ENCODE peak calls at places on chromosomes 3 and 15, in six cellular contexts. One of them, this sample, is unnamed.

GRCh38 chr15:80587816-80588456 is 107.2 kb upstream of the ABHD17C start:
- DNase-seq in ovary: no peak
- DNase-seq in lung microvascular endothelial cell: no peak
- DNase-seq in HTR-8/SVneo: no peak
- DNase-seq in AG08395: no peak
- DNase-seq in endothelial cell: no peak
- DNase-seq in this sample: no peak

GRCh38 chr3:107816082-107816481 is 274.7 kb downstream of the CD47 start:
- DNase-seq in ovary: no peak
- DNase-seq in lung microvascular endothelial cell: no peak
- DNase-seq in HTR-8/SVneo: no peak
- DNase-seq in AG08395: peak
- DNase-seq in endothelial cell: no peak
- DNase-seq in this sample: no peak

GRCh38 chr15:95174880-95175279 is 943.5 kb downstream of the MCTP2 start:
- DNase-seq in ovary: no peak
- DNase-seq in lung microvascular endothelial cell: no peak
- DNase-seq in HTR-8/SVneo: no peak
- DNase-seq in AG08395: peak
- DNase-seq in endothelial cell: no peak
- DNase-seq in this sample: no peak

GRCh38 chr15:60854858-60855568 is 374.1 kb downstream of the RORA start:
- DNase-seq in ovary: no peak
- DNase-seq in lung microvascular endothelial cell: no peak
- DNase-seq in HTR-8/SVneo: no peak
- DNase-seq in AG08395: no peak
- DNase-seq in endothelial cell: no peak
- DNase-seq in this sample: no peak

GRCh38 chr3:42123012-42123581 is 31.9 kb downstream of the TRAK1 start:
- DNase-seq in ovary: no peak
- DNase-seq in lung microvascular endothelial cell: peak
- DNase-seq in HTR-8/SVneo: no peak
- DNase-seq in AG08395: no peak
- DNase-seq in endothelial cell: peak
- DNase-seq in this sample: no peak

GRCh38 chr3:130835483-130835882 is 58.4 kb upstream of the ATP2C1 start:
- DNase-seq in ovary: no peak
- DNase-seq in lung microvascular endothelial cell: no peak
- DNase-seq in HTR-8/SVneo: no peak
- DNase-seq in AG08395: no peak
- DNase-seq in endothelial cell: no peak
- DNase-seq in this sample: no peak

GRCh38 chr3:168051579-168052183 is 44.0 kb downstream of the GOLIM4 start:
- DNase-seq in ovary: no peak
- DNase-seq in lung microvascular endothelial cell: no peak
- DNase-seq in HTR-8/SVneo: no peak
- DNase-seq in AG08395: peak
- DNase-seq in endothelial cell: no peak
- DNase-seq in this sample: no peak

GRCh38 chr15:39172380-39173281 is 408.2 kb upstream of the THBS1 start:
- DNase-seq in ovary: peak
- DNase-seq in lung microvascular endothelial cell: peak
- DNase-seq in HTR-8/SVneo: no peak
- DNase-seq in AG08395: no peak
- DNase-seq in endothelial cell: no peak
- DNase-seq in this sample: no peak

GRCh38 chr3:155423526-155423925 is 130.0 kb upstream of the STRIT1 start:
- DNase-seq in ovary: no peak
- DNase-seq in lung microvascular endothelial cell: no peak
- DNase-seq in HTR-8/SVneo: no peak
- DNase-seq in AG08395: no peak
- DNase-seq in endothelial cell: no peak
- DNase-seq in this sample: no peak

GRCh38 chr3:139173372-139174108 is 128.8 kb upstream of the PRR23C start:
- DNase-seq in ovary: no peak
- DNase-seq in lung microvascular endothelial cell: peak
- DNase-seq in HTR-8/SVneo: no peak
- DNase-seq in AG08395: peak
- DNase-seq in endothelial cell: no peak
- DNase-seq in this sample: no peak

GRCh38 chr3:98961161-98962155 is 60.0 kb upstream of the DCBLD2 start:
- DNase-seq in ovary: no peak
- DNase-seq in lung microvascular endothelial cell: no peak
- DNase-seq in HTR-8/SVneo: no peak
- DNase-seq in AG08395: no peak
- DNase-seq in endothelial cell: no peak
- DNase-seq in this sample: no peak

GRCh38 chr3:129605593-129606521 is 619 bp downstream of the PLXND1 start:
- DNase-seq in ovary: peak
- DNase-seq in lung microvascular endothelial cell: peak
- DNase-seq in HTR-8/SVneo: no peak
- DNase-seq in AG08395: peak
- DNase-seq in endothelial cell: no peak
- DNase-seq in this sample: peak

GRCh38 chr3:40701016-40701588 is 176.3 kb downstream of the ZNF621 start:
- DNase-seq in ovary: no peak
- DNase-seq in lung microvascular endothelial cell: no peak
- DNase-seq in HTR-8/SVneo: no peak
- DNase-seq in AG08395: no peak
- DNase-seq in endothelial cell: no peak
- DNase-seq in this sample: no peak

GRCh38 chr15:26038693-26039092 is 175.6 kb upstream of the ATP10A start:
- DNase-seq in ovary: no peak
- DNase-seq in lung microvascular endothelial cell: no peak
- DNase-seq in HTR-8/SVneo: no peak
- DNase-seq in AG08395: no peak
- DNase-seq in endothelial cell: peak
- DNase-seq in this sample: no peak

GRCh38 chr3:136750209-136750921 is 1.8 kb downstream of the STAG1 start:
- DNase-seq in ovary: no peak
- DNase-seq in lung microvascular endothelial cell: peak
- DNase-seq in HTR-8/SVneo: no peak
- DNase-seq in AG08395: no peak
- DNase-seq in endothelial cell: no peak
- DNase-seq in this sample: no peak

GRCh38 chr3:100057716-100058575 is 56.4 kb downstream of the FILIP1L start:
- DNase-seq in ovary: no peak
- DNase-seq in lung microvascular endothelial cell: no peak
- DNase-seq in HTR-8/SVneo: no peak
- DNase-seq in AG08395: no peak
- DNase-seq in endothelial cell: no peak
- DNase-seq in this sample: no peak

GRCh38 chr15:56261854-56262509 is 18.3 kb upstream of the RFX7 start:
- DNase-seq in ovary: no peak
- DNase-seq in lung microvascular endothelial cell: no peak
- DNase-seq in HTR-8/SVneo: no peak
- DNase-seq in AG08395: peak
- DNase-seq in endothelial cell: no peak
- DNase-seq in this sample: no peak

GRCh38 chr3:185318136-185318535 is 44.8 kb upstream of the MAP3K13 start:
- DNase-seq in ovary: no peak
- DNase-seq in lung microvascular endothelial cell: peak
- DNase-seq in HTR-8/SVneo: no peak
- DNase-seq in AG08395: no peak
- DNase-seq in endothelial cell: no peak
- DNase-seq in this sample: no peak

GRCh38 chr3:158845748-158846350 is 44.0 kb downstream of the MFSD1 start:
- DNase-seq in ovary: peak
- DNase-seq in lung microvascular endothelial cell: peak
- DNase-seq in HTR-8/SVneo: peak
- DNase-seq in AG08395: peak
- DNase-seq in endothelial cell: peak
- DNase-seq in this sample: no peak

GRCh38 chr15:48336940-48337339 is 5.7 kb downstream of the DUT start:
- DNase-seq in ovary: no peak
- DNase-seq in lung microvascular endothelial cell: peak
- DNase-seq in HTR-8/SVneo: peak
- DNase-seq in AG08395: no peak
- DNase-seq in endothelial cell: peak
- DNase-seq in this sample: no peak

GRCh38 chr3:143002083-143002712 is 828 bp downstream of the U2SURP start:
- DNase-seq in ovary: no peak
- DNase-seq in lung microvascular endothelial cell: peak
- DNase-seq in HTR-8/SVneo: no peak
- DNase-seq in AG08395: peak
- DNase-seq in endothelial cell: no peak
- DNase-seq in this sample: no peak

GRCh38 chr15:35540885-35541284 is 5.1 kb downstream of the DPH6 start:
- DNase-seq in ovary: no peak
- DNase-seq in lung microvascular endothelial cell: no peak
- DNase-seq in HTR-8/SVneo: no peak
- DNase-seq in AG08395: peak
- DNase-seq in endothelial cell: no peak
- DNase-seq in this sample: no peak

GRCh38 chr15:36469567-36469966 is 109.9 kb upstream of the CDIN1 start:
- DNase-seq in ovary: no peak
- DNase-seq in lung microvascular endothelial cell: no peak
- DNase-seq in HTR-8/SVneo: peak
- DNase-seq in AG08395: peak
- DNase-seq in endothelial cell: no peak
- DNase-seq in this sample: no peak

GRCh38 chr15:44427756-44428724 is 611 bp downstream of the CTDSPL2 start:
- DNase-seq in ovary: no peak
- DNase-seq in lung microvascular endothelial cell: peak
- DNase-seq in HTR-8/SVneo: no peak
- DNase-seq in AG08395: peak
- DNase-seq in endothelial cell: peak
- DNase-seq in this sample: no peak

GRCh38 chr15:25793354-25794050 is 69.6 kb downstream of the ATP10A start:
- DNase-seq in ovary: no peak
- DNase-seq in lung microvascular endothelial cell: no peak
- DNase-seq in HTR-8/SVneo: no peak
- DNase-seq in AG08395: no peak
- DNase-seq in endothelial cell: no peak
- DNase-seq in this sample: no peak